ENCODE peak calls at places on chromosomes 13 and 19, in four cellular contexts. H is BJ, Z is HCT116, G is astrocyte of the cerebellum. X is an unnamed sample.

GRCh38 chr13:98279473-98280175 is 102.6 kb upstream of the RNF113B start:
- DNase-seq in H (no peak), Z (no peak), G (no peak), X (no peak)

GRCh38 chr13:28313579-28313978 is 175.2 kb downstream of the PAN3 start:
- DNase-seq in H (no peak), Z (peak; percentile 28), G (no peak), X (no peak)

GRCh38 chr13:58573742-58574141 is 942.2 kb downstream of the PCDH17 start:
- DNase-seq in H (no peak), Z (no peak), G (no peak), X (no peak)

GRCh38 chr19:29941828-29942403 is at the start of gene URI1:
- DNase-seq in H (no peak), Z (peak; percentile 61), G (peak; percentile 43), X (peak; percentile 39)

GRCh38 chr19:20078696-20079095 is 896 bp downstream of the ZNF90 start:
- DNase-seq in H (no peak), Z (no peak), G (no peak), X (no peak)

GRCh38 chr13:41694902-41695301 is 237.6 kb downstream of the RGCC start:
- DNase-seq in H (peak; percentile 95), Z (peak; percentile 50), G (peak; percentile 93), X (peak; percentile 70)

GRCh38 chr13:77323858-77324257 is 3.0 kb downstream of the MYCBP2 start:
- DNase-seq in H (no peak), Z (no peak), G (no peak), X (no peak)

GRCh38 chr19:2083174-2083854 is 12.8 kb downstream of the MOB3A start:
- DNase-seq in H (no peak), Z (no peak), G (no peak), X (no peak)

GRCh38 chr13:98564204-98564603 is 12.7 kb downstream of the STK24 start:
- DNase-seq in H (no peak), Z (no peak), G (no peak), X (no peak)

GRCh38 chr19:50669319-50670101 is 20.3 kb downstream of the C19orf81 start:
- DNase-seq in H (no peak), Z (no peak), G (no peak), X (no peak)

GRCh38 chr13:98467263-98467985 is 109.5 kb downstream of the STK24 start:
- DNase-seq in H (no peak), Z (no peak), G (no peak), X (no peak)

GRCh38 chr13:112462408-112462807 is 86.3 kb downstream of the SPACA7 start:
- DNase-seq in H (no peak), Z (no peak), G (no peak), X (no peak)

GRCh38 chr19:6551607-6552450 is 21.0 kb downstream of the TNFSF9 start:
- DNase-seq in H (no peak), Z (no peak), G (no peak), X (no peak)

GRCh38 chr13:48038763-48039162 is 1.2 kb downstream of the NUDT15 start:
- DNase-seq in H (no peak), Z (no peak), G (no peak), X (no peak)

GRCh38 chr19:18814063-18814462 is 17.7 kb upstream of the UPF1 start:
- DNase-seq in H (no peak), Z (no peak), G (no peak), X (no peak)

GRCh38 chr19:588758-589692 is 656 bp upstream of the HCN2 start:
- DNase-seq in H (no peak), Z (no peak), G (no peak), X (no peak)

GRCh38 chr19:49428547-49429451 is 3.6 kb downstream of the GFY start:
- DNase-seq in H (no peak), Z (no peak), G (no peak), X (no peak)

GRCh38 chr13:21998279-21998678 is 327.4 kb downstream of the FGF9 start:
- DNase-seq in H (no peak), Z (no peak), G (no peak), X (no peak)

GRCh38 chr13:25660996-25661395 is 289.2 kb downstream of the ATP8A2 start:
- DNase-seq in H (no peak), Z (no peak), G (no peak), X (no peak)

GRCh38 chr13:103157034-103157433 is 90.8 kb upstream of the SLC10A2 start:
- DNase-seq in H (no peak), Z (no peak), G (no peak), X (no peak)

GRCh38 chr19:33654840-33655508 is 33.2 kb downstream of the CHST8 start:
- DNase-seq in H (no peak), Z (no peak), G (no peak), X (no peak)

GRCh38 chr13:27352698-27353097 is 71.7 kb upstream of the GTF3A start:
- DNase-seq in H (no peak), Z (no peak), G (no peak), X (no peak)

GRCh38 chr13:102597029-102598015 is 536 bp downstream of the TPP2 start:
- DNase-seq in H (no peak), Z (no peak), G (peak; percentile 27), X (no peak)

GRCh38 chr19:4267101-4267900 is 11.8 kb upstream of the SHD start:
- DNase-seq in H (no peak), Z (peak; percentile 75), G (no peak), X (no peak)

GRCh38 chr19:1213391-1214286 is 8.1 kb downstream of the STK11 start:
- DNase-seq in H (peak; percentile 51), Z (no peak), G (no peak), X (no peak)

GRCh38 chr13:38409771-38410170 is 60.1 kb downstream of the UFM1 start:
- DNase-seq in H (no peak), Z (no peak), G (no peak), X (no peak)
- TF ChIP-seq CTCF in H (no peak), Z (no peak), G (no peak), X (no peak)

GRCh38 chr19:14091086-14091884 is 734 bp upstream of the SAMD1 start:
- DNase-seq in H (no peak), Z (no peak), G (no peak), X (no peak)

GRCh38 chr19:14090509-14091085 is at the start of gene SAMD1:
- DNase-seq in H (no peak), Z (peak; percentile 76), G (peak; percentile 77), X (peak; percentile 68)

GRCh38 chr19:14088634-14089411 is 1.7 kb downstream of the SAMD1 start:
- DNase-seq in H (no peak), Z (no peak), G (no peak), X (no peak)

GRCh38 chr19:14089412-14089661 is 1.2 kb downstream of the SAMD1 start:
- DNase-seq in H (no peak), Z (no peak), G (no peak), X (no peak)

GRCh38 chr19:14089662-14090508 is 666 bp downstream of the SAMD1 start:
- DNase-seq in H (no peak), Z (no peak), G (no peak), X (no peak)
- TF ChIP-seq CTCF in H (no peak), Z (no peak), G (peak; percentile 0), X (no peak)

GRCh38 chr13:44050450-44051063 is 170.9 kb downstream of the LACC1 start:
- DNase-seq in H (no peak), Z (peak; percentile 32), G (no peak), X (no peak)
- TF ChIP-seq CTCF in H (peak; percentile 76), Z (peak; percentile 69), G (peak; percentile 76), X (peak; percentile 80)

GRCh38 chr19:8321067-8321759 is at the start of the genes NDUFA7 and RPS28:
- DNase-seq in H (peak; percentile 59), Z (peak; percentile 86), G (peak; percentile 90), X (peak; percentile 94)
- TF ChIP-seq CTCF in H (peak; percentile 32), Z (no peak), G (peak; percentile 15), X (peak; percentile 14)

GRCh38 chr19:45717131-45717982 is 13.3 kb downstream of the FBXO46 start:
- DNase-seq in H (peak; percentile 94), Z (peak; percentile 96), G (peak; percentile 95), X (peak; percentile 97)
- TF ChIP-seq CTCF in H (peak; percentile 49), Z (no peak), G (peak; percentile 35), X (peak; percentile 16)

GRCh38 chr19:35302446-35302845 is 10.5 kb downstream of the MAG start:
- DNase-seq in H (no peak), Z (no peak), G (no peak), X (no peak)

GRCh38 chr19:35301961-35302360 is 10.0 kb downstream of the MAG start:
- DNase-seq in H (no peak), Z (no peak), G (no peak), X (no peak)

GRCh38 chr19:35305181-35305580 is 13.2 kb downstream of the MAG start:
- DNase-seq in H (no peak), Z (no peak), G (no peak), X (no peak)

GRCh38 chr19:35304036-35304435 is 12.1 kb downstream of the MAG start:
- DNase-seq in H (no peak), Z (no peak), G (no peak), X (no peak)

GRCh38 chr19:35303357-35303915 is 11.5 kb downstream of the MAG start:
- DNase-seq in H (no peak), Z (no peak), G (no peak), X (no peak)
- TF ChIP-seq CTCF in H (no peak), Z (no peak), G (no peak), X (no peak)

GRCh38 chr19:35004517-35005255 is 4.6 kb downstream of the GRAMD1A start:
- DNase-seq in H (no peak), Z (no peak), G (no peak), X (no peak)

GRCh38 chr19:35006999-35007365 is 6.9 kb downstream of the GRAMD1A start:
- DNase-seq in H (no peak), Z (no peak), G (no peak), X (no peak)

GRCh38 chr19:35005256-35005977 is 5.3 kb downstream of the GRAMD1A start:
- DNase-seq in H (no peak), Z (no peak), G (no peak), X (no peak)

GRCh38 chr19:35008891-35009341 is 8.8 kb downstream of the GRAMD1A start:
- DNase-seq in H (no peak), Z (no peak), G (no peak), X (no peak)

DNA sequence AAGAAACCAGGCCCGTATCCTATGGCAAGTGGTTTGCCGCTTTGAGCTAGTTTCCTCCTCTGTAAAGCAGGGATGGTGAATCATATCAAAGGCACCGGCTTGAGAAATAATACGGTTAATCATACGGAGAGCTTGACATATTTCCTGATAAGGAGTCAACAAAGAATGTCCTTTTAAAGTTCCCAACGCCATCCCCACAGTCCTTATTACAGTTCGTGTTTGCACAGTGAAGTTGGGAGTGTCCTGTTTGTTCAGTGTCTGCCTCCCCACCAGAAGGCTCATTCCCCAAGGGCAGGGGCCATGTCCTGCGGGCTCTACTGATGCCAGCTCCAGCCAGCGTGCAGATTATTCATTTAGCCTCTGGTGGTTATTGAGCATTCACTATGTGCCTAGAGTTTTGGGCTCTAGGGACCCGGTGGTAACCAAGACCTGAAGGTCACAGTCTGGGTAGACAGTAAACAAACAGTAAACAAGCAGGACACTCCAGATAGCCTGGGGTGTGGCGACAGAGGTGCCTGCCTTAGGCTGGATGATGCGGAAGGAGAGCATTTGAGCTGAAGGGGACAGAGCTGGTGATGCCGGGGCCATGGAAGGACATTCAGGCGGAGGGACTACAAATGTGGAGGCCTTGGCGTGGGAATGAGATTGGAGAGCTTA is 6.3 kb downstream of the GRAMD1A start:
- DNase-seq in H (no peak), Z (no peak), G (no peak), X (no peak)
- TF ChIP-seq CTCF in H (no peak), Z (no peak), G (no peak), X (no peak)